ENCODE peak calls at places on chromosomes 6 and 20, in nine cellular contexts. One of them, this sample, is unnamed.

GRCh38 chr6:2124260-2124709 is 121.1 kb downstream of the GMDS start:
- DNase-seq in mammary epithelial cell: no peak
- DNase-seq in PC-3: no peak
- DNase-seq in DND-41: no peak
- DNase-seq in GM23338: no peak
- DNase-seq in GM23248: no peak
- DNase-seq in hepatocyte: no peak
- DNase-seq in neural progenitor cell: no peak
- DNase-seq in H1: no peak
- DNase-seq in this sample: peak

GRCh38 chr6:90168693-90169131 is 127.9 kb downstream of the BACH2 start:
- DNase-seq in GM23338: no peak
- DNase-seq in mammary epithelial cell: peak
- DNase-seq in neural progenitor cell: no peak
- DNase-seq in DND-41: no peak
- DNase-seq in H1: no peak
- DNase-seq in hepatocyte: no peak
- DNase-seq in PC-3: peak
- DNase-seq in GM23248: peak
- DNase-seq in this sample: peak

GRCh38 chr20:43916073-43916874 is 1.6 kb downstream of the TOX2 start:
- DNase-seq in GM23338: peak
- DNase-seq in mammary epithelial cell: no peak
- DNase-seq in DND-41: no peak
- DNase-seq in neural progenitor cell: peak
- DNase-seq in GM23248: peak
- DNase-seq in PC-3: no peak
- DNase-seq in hepatocyte: peak
- DNase-seq in H1: no peak
- DNase-seq in this sample: peak

GRCh38 chr6:37357860-37358259 is 4.1 kb downstream of the RNF8 start:
- DNase-seq in neural progenitor cell: no peak
- DNase-seq in PC-3: no peak
- DNase-seq in DND-41: no peak
- DNase-seq in mammary epithelial cell: no peak
- DNase-seq in hepatocyte: no peak
- DNase-seq in H1: no peak
- DNase-seq in GM23248: no peak
- DNase-seq in GM23338: no peak
- DNase-seq in this sample: no peak

GRCh38 chr20:35598899-35599775 is 16.5 kb upstream of the SPAG4 start:
- DNase-seq in PC-3: no peak
- DNase-seq in neural progenitor cell: no peak
- DNase-seq in DND-41: no peak
- DNase-seq in GM23338: no peak
- DNase-seq in GM23248: no peak
- DNase-seq in mammary epithelial cell: no peak
- DNase-seq in H1: no peak
- DNase-seq in hepatocyte: no peak
- DNase-seq in this sample: no peak

GRCh38 chr6:6610031-6610591 is 21.6 kb downstream of the LY86 start:
- DNase-seq in mammary epithelial cell: no peak
- DNase-seq in neural progenitor cell: no peak
- DNase-seq in GM23248: no peak
- DNase-seq in DND-41: no peak
- DNase-seq in hepatocyte: no peak
- DNase-seq in GM23338: no peak
- DNase-seq in PC-3: no peak
- DNase-seq in H1: no peak
- DNase-seq in this sample: no peak

GRCh38 chr20:45423700-45424099 is 7.8 kb downstream of the PIGT start:
- DNase-seq in GM23248: no peak
- DNase-seq in hepatocyte: no peak
- DNase-seq in PC-3: no peak
- DNase-seq in mammary epithelial cell: no peak
- DNase-seq in GM23338: no peak
- DNase-seq in neural progenitor cell: no peak
- DNase-seq in H1: no peak
- DNase-seq in DND-41: no peak
- DNase-seq in this sample: no peak

GRCh38 chr6:7324520-7324919 is 11.5 kb upstream of the SSR1 start:
- DNase-seq in PC-3: no peak
- DNase-seq in DND-41: no peak
- DNase-seq in GM23248: no peak
- DNase-seq in GM23338: no peak
- DNase-seq in neural progenitor cell: no peak
- DNase-seq in mammary epithelial cell: no peak
- DNase-seq in hepatocyte: no peak
- DNase-seq in H1: no peak
- DNase-seq in this sample: no peak

GRCh38 chr6:70152786-70153185 is 150.1 kb downstream of the COL9A1 start:
- DNase-seq in mammary epithelial cell: no peak
- DNase-seq in hepatocyte: no peak
- DNase-seq in DND-41: no peak
- DNase-seq in GM23338: no peak
- DNase-seq in neural progenitor cell: no peak
- DNase-seq in GM23248: no peak
- DNase-seq in PC-3: no peak
- DNase-seq in H1: no peak
- DNase-seq in this sample: no peak

GRCh38 chr6:42142118-42142835 is at the start of gene C6orf132:
- DNase-seq in mammary epithelial cell: peak
- DNase-seq in hepatocyte: peak
- DNase-seq in GM23338: peak
- DNase-seq in H1: peak
- DNase-seq in GM23248: peak
- DNase-seq in PC-3: peak
- DNase-seq in DND-41: no peak
- DNase-seq in neural progenitor cell: peak
- DNase-seq in this sample: peak

GRCh38 chr20:23245553-23246128 is 105.0 kb upstream of the NXT1 start:
- DNase-seq in GM23248: no peak
- DNase-seq in hepatocyte: peak
- DNase-seq in GM23338: peak
- DNase-seq in H1: no peak
- DNase-seq in DND-41: peak
- DNase-seq in PC-3: peak
- DNase-seq in neural progenitor cell: peak
- DNase-seq in mammary epithelial cell: peak
- DNase-seq in this sample: peak

GRCh38 chr6:41408982-41409381 is 73.6 kb downstream of the NCR2 start:
- DNase-seq in neural progenitor cell: peak
- DNase-seq in H1: no peak
- DNase-seq in GM23248: no peak
- DNase-seq in GM23338: peak
- DNase-seq in PC-3: no peak
- DNase-seq in DND-41: no peak
- DNase-seq in mammary epithelial cell: no peak
- DNase-seq in hepatocyte: no peak
- DNase-seq in this sample: no peak

GRCh38 chr20:11387189-11387754 is 530.4 kb upstream of the BTBD3 start:
- DNase-seq in H1: no peak
- DNase-seq in PC-3: peak
- DNase-seq in neural progenitor cell: no peak
- DNase-seq in GM23248: peak
- DNase-seq in hepatocyte: no peak
- DNase-seq in DND-41: no peak
- DNase-seq in mammary epithelial cell: peak
- DNase-seq in GM23338: no peak
- DNase-seq in this sample: peak

GRCh38 chr20:43827940-43828562 is 86.6 kb upstream of the TOX2 start:
- DNase-seq in PC-3: no peak
- DNase-seq in neural progenitor cell: no peak
- DNase-seq in mammary epithelial cell: no peak
- DNase-seq in DND-41: no peak
- DNase-seq in H1: no peak
- DNase-seq in GM23338: no peak
- DNase-seq in GM23248: no peak
- DNase-seq in hepatocyte: no peak
- DNase-seq in this sample: no peak

GRCh38 chr6:18371010-18371409 is 16.1 kb upstream of the RNF144B start:
- DNase-seq in GM23248: no peak
- DNase-seq in PC-3: no peak
- DNase-seq in DND-41: no peak
- DNase-seq in hepatocyte: no peak
- DNase-seq in GM23338: no peak
- DNase-seq in mammary epithelial cell: no peak
- DNase-seq in neural progenitor cell: no peak
- DNase-seq in H1: no peak
- DNase-seq in this sample: no peak

GRCh38 chr6:13462380-13463326 is 24.7 kb downstream of the GFOD1 start:
- DNase-seq in neural progenitor cell: peak
- DNase-seq in DND-41: peak
- DNase-seq in hepatocyte: no peak
- DNase-seq in GM23338: peak
- DNase-seq in H1: no peak
- DNase-seq in mammary epithelial cell: no peak
- DNase-seq in PC-3: no peak
- DNase-seq in GM23248: peak
- DNase-seq in this sample: peak

GRCh38 chr6:4802312-4802935 is 26.2 kb downstream of the CDYL start:
- DNase-seq in neural progenitor cell: no peak
- DNase-seq in mammary epithelial cell: no peak
- DNase-seq in GM23248: no peak
- DNase-seq in H1: no peak
- DNase-seq in DND-41: no peak
- DNase-seq in GM23338: no peak
- DNase-seq in PC-3: no peak
- DNase-seq in hepatocyte: no peak
- DNase-seq in this sample: no peak

GRCh38 chr6:100453701-100454521 is 10.8 kb downstream of the SIM1 start:
- DNase-seq in mammary epithelial cell: no peak
- DNase-seq in GM23248: no peak
- DNase-seq in hepatocyte: no peak
- DNase-seq in DND-41: no peak
- DNase-seq in H1: no peak
- DNase-seq in neural progenitor cell: peak
- DNase-seq in GM23338: peak
- DNase-seq in PC-3: peak
- DNase-seq in this sample: no peak
- TF ChIP-seq EZH2 in mammary epithelial cell: peak
- TF ChIP-seq EZH2 in GM23248: no peak
- TF ChIP-seq EZH2 in hepatocyte: peak
- TF ChIP-seq EZH2 in DND-41: no peak
- TF ChIP-seq EZH2 in H1: peak
- TF ChIP-seq EZH2 in neural progenitor cell: no peak
- TF ChIP-seq EZH2 in GM23338: no peak
- TF ChIP-seq EZH2 in PC-3: no peak
- TF ChIP-seq EZH2 in this sample: peak

GRCh38 chr20:57264151-57264792 is 2.2 kb downstream of the BMP7 start:
- DNase-seq in PC-3: no peak
- DNase-seq in H1: no peak
- DNase-seq in mammary epithelial cell: no peak
- DNase-seq in GM23248: no peak
- DNase-seq in DND-41: no peak
- DNase-seq in hepatocyte: peak
- DNase-seq in neural progenitor cell: peak
- DNase-seq in GM23338: peak
- DNase-seq in this sample: no peak
- TF ChIP-seq EZH2 in PC-3: peak
- TF ChIP-seq EZH2 in H1: peak
- TF ChIP-seq EZH2 in mammary epithelial cell: no peak
- TF ChIP-seq EZH2 in GM23248: no peak
- TF ChIP-seq EZH2 in DND-41: no peak
- TF ChIP-seq EZH2 in hepatocyte: peak
- TF ChIP-seq EZH2 in neural progenitor cell: no peak
- TF ChIP-seq EZH2 in GM23338: no peak
- TF ChIP-seq EZH2 in this sample: no peak

GRCh38 chr6:119079288-119079809 is 885 bp upstream of the FAM184A start:
- DNase-seq in mammary epithelial cell: peak
- DNase-seq in neural progenitor cell: no peak
- DNase-seq in H1: no peak
- DNase-seq in PC-3: peak
- DNase-seq in GM23338: no peak
- DNase-seq in GM23248: peak
- DNase-seq in hepatocyte: peak
- DNase-seq in DND-41: no peak
- DNase-seq in this sample: peak
- TF ChIP-seq EZH2 in mammary epithelial cell: no peak
- TF ChIP-seq EZH2 in neural progenitor cell: no peak
- TF ChIP-seq EZH2 in H1: no peak
- TF ChIP-seq EZH2 in PC-3: no peak
- TF ChIP-seq EZH2 in GM23338: no peak
- TF ChIP-seq EZH2 in GM23248: no peak
- TF ChIP-seq EZH2 in hepatocyte: no peak
- TF ChIP-seq EZH2 in DND-41: no peak
- TF ChIP-seq EZH2 in this sample: no peak

DNA sequence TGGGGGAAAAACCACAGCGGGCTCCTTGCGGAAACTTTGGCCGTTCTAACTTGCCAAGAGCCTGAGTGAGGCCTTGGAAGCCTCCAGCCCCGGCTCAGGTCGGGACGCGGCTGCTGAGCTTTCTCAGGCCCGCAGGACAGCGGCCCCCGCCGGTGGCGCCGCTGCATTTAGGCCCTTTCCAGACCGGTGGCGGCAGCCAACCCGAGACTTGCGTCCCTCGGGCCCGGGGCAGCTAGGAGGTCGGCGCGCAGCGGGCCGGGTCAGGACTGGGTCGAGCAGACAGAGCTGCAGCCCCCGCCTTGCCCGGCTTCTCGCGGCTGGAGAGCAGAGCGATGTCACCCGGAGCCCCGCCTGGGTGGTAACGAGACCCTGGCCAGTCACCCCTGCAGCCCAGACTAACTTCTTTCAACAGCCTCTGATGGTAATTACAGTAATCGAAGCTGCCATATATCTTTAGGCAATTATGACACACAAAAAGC is 2.7 kb downstream of the NR2E1 start:
- DNase-seq in H1: no peak
- DNase-seq in hepatocyte: peak
- DNase-seq in GM23248: peak
- DNase-seq in neural progenitor cell: peak
- DNase-seq in DND-41: no peak
- DNase-seq in mammary epithelial cell: no peak
- DNase-seq in GM23338: peak
- DNase-seq in PC-3: no peak
- DNase-seq in this sample: no peak
- TF ChIP-seq EZH2 in H1: peak
- TF ChIP-seq EZH2 in hepatocyte: no peak
- TF ChIP-seq EZH2 in GM23248: peak
- TF ChIP-seq EZH2 in neural progenitor cell: peak
- TF ChIP-seq EZH2 in DND-41: no peak
- TF ChIP-seq EZH2 in mammary epithelial cell: peak
- TF ChIP-seq EZH2 in GM23338: peak
- TF ChIP-seq EZH2 in PC-3: no peak
- TF ChIP-seq EZH2 in this sample: no peak

DNA sequence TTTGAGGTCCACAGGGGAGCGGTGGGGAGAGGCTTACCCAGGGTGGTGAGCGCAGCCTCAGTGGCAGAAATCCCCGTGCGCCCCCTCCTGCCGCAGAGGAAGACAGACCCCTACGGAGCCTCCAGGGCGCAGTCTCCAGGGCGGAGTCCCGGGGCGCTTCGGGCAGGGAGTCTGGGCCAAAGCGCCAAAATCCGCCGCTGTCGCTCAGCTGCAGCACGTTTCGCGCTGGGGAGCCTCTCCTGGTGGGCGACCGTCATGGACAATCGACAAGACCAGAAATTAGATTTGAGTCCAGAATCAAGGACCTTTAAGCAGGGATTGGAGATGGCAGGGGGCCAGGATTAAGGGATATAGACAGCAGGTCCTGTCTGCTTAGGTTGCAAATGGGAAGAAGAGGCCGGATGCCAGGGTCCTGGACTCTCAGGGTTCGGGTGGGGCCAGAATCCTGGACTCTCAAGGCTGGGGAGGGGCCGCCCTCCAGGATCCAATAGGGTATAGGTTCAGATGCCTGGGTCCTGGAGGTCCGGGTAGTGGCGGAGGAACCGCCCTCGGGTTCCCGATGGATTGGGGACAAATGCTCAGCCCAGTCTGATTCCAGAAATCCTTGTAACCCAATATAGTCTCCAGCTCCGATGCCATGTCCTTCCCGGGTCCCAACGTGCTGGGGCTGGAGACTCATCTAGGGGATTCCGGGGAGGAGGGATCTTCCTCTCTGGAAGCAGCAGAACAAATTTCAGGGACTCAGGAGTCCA is 7.9 kb upstream of the HLA-E start:
- DNase-seq in mammary epithelial cell: no peak
- DNase-seq in hepatocyte: no peak
- DNase-seq in PC-3: no peak
- DNase-seq in neural progenitor cell: peak
- DNase-seq in GM23248: no peak
- DNase-seq in H1: no peak
- DNase-seq in DND-41: no peak
- DNase-seq in GM23338: peak
- DNase-seq in this sample: no peak
- TF ChIP-seq EZH2 in mammary epithelial cell: peak
- TF ChIP-seq EZH2 in hepatocyte: peak
- TF ChIP-seq EZH2 in PC-3: peak
- TF ChIP-seq EZH2 in neural progenitor cell: no peak
- TF ChIP-seq EZH2 in GM23248: peak
- TF ChIP-seq EZH2 in H1: no peak
- TF ChIP-seq EZH2 in DND-41: no peak
- TF ChIP-seq EZH2 in GM23338: peak
- TF ChIP-seq EZH2 in this sample: peak